ENCODE peak calls at places on chromosomes 1 and 21, in seven cellular contexts. Z is GM12865, R is IMR-90, U is Peyer's patch, G is brain microvascular endothelial cell, Q is heart right ventricle, E is SJCRH30. O is an unnamed sample.

GRCh38 chr21:16517380-16517779 is 787.6 kb downstream of the USP25 start:
- DNase-seq in U (no peak), E (no peak), R (peak; percentile 8), Q (no peak), Z (no peak), G (no peak), O (no peak)

GRCh38 chr1:180156631-180157091 is 2.0 kb downstream of the QSOX1 start:
- DNase-seq in Z (no peak), G (peak; percentile 69), R (peak; percentile 78), E (no peak), Q (no peak), U (peak; percentile 36), O (peak; percentile 72)

GRCh38 chr1:22262583-22262982 is 119.7 kb upstream of the WNT4 start:
- DNase-seq in E (no peak), R (no peak), Q (no peak), Z (peak; percentile 51), U (peak; percentile 79), G (no peak), O (no peak)

GRCh38 chr1:54277451-54278355 is 77.7 kb downstream of the MRPL37 start:
- DNase-seq in E (no peak), Q (no peak), R (no peak), G (no peak), Z (peak; percentile 52), U (no peak), O (no peak)

GRCh38 chr1:161039154-161039545 is 386 bp upstream of the TSTD1 start:
- DNase-seq in Q (no peak), G (no peak), R (no peak), Z (no peak), U (no peak), E (no peak), O (no peak)

GRCh38 chr1:161182214-161182613 is 4.9 kb upstream of the B4GALT3 start:
- DNase-seq in Z (peak; percentile 89), E (no peak), G (no peak), Q (no peak), R (peak; percentile 60), U (no peak), O (peak; percentile 70)

GRCh38 chr1:166844791-166845190 is 5.5 kb downstream of the POGK start:
- DNase-seq in Z (no peak), E (no peak), Q (no peak), G (no peak), R (no peak), U (no peak), O (no peak)

GRCh38 chr1:181094813-181095212 is 6.3 kb downstream of the IER5 start:
- DNase-seq in Q (no peak), G (peak; percentile 88), U (no peak), Z (no peak), R (peak; percentile 91), E (peak; percentile 87), O (no peak)

GRCh38 chr1:42482635-42483153 is 19.6 kb downstream of the CCDC30 start:
- DNase-seq in U (no peak), G (no peak), Z (peak; percentile 30), Q (no peak), E (no peak), R (no peak), O (no peak)

GRCh38 chr1:244173765-244174164 is 122.7 kb downstream of the ZBTB18 start:
- DNase-seq in Q (no peak), U (no peak), R (no peak), E (no peak), Z (no peak), G (no peak), O (no peak)

GRCh38 chr1:116336250-116336649 is 36.8 kb upstream of the ATP1A1 start:
- DNase-seq in G (no peak), Q (no peak), R (no peak), E (no peak), U (no peak), Z (no peak), O (no peak)

GRCh38 chr1:9494936-9495758 is 44.1 kb upstream of the SLC25A33 start:
- DNase-seq in U (peak; percentile 78), Q (peak; percentile 63), Z (peak; percentile 77), G (no peak), R (peak; percentile 32), E (peak; percentile 40), O (peak; percentile 46)

GRCh38 chr1:192159034-192159433 is 772 bp downstream of the RGS18 start:
- DNase-seq in G (no peak), Z (no peak), E (no peak), U (no peak), R (no peak), Q (no peak), O (no peak)

GRCh38 chr1:172581779-172582178 is 48.8 kb downstream of the SUCO start:
- DNase-seq in Q (no peak), G (peak; percentile 17), U (no peak), Z (no peak), E (no peak), R (peak; percentile 88), O (no peak)

GRCh38 chr1:237671262-237671661 is 219.5 kb downstream of the ZP4 start:
- DNase-seq in Q (no peak), R (no peak), E (no peak), Z (no peak), G (no peak), U (no peak), O (no peak)

GRCh38 chr1:28887418-28887834 is 26.9 kb upstream of the EPB41 start:
- DNase-seq in E (no peak), U (peak; percentile 82), Q (peak; percentile 45), G (no peak), Z (peak; percentile 48), R (no peak), O (no peak)

GRCh38 chr1:186063091-186063657 is 311.9 kb downstream of the TPR start:
- DNase-seq in Z (no peak), R (no peak), U (no peak), G (no peak), Q (no peak), E (no peak), O (no peak)

GRCh38 chr1:61741682-61742619 is at the start of gene PATJ:
- DNase-seq in G (no peak), Z (peak; percentile 17), Q (peak; percentile 57), E (peak; percentile 35), R (peak; percentile 4), U (peak; percentile 89), O (peak; percentile 88)

GRCh38 chr21:41411449-41412089 is 14.5 kb upstream of the MX1 start:
- DNase-seq in E (no peak), G (no peak), R (no peak), Q (peak; percentile 43), U (peak; percentile 76), Z (peak; percentile 71), O (peak; percentile 14)

GRCh38 chr1:111605553-111605952 is 14.0 kb upstream of the RAP1A start:
- DNase-seq in E (no peak), Z (no peak), Q (peak; percentile 38), R (peak; percentile 36), U (no peak), G (no peak), O (peak; percentile 30)

GRCh38 chr21:34017127-34017961 is 56.0 kb upstream of the MRPS6 start:
- DNase-seq in Q (no peak), E (no peak), R (no peak), U (no peak), Z (peak; percentile 74), G (no peak), O (no peak)

GRCh38 chr1:183882328-183883167 is 77.6 kb downstream of the RGL1 start:
- DNase-seq in Z (no peak), G (no peak), E (no peak), R (no peak), U (no peak), Q (no peak), O (peak; percentile 52)

DNA sequence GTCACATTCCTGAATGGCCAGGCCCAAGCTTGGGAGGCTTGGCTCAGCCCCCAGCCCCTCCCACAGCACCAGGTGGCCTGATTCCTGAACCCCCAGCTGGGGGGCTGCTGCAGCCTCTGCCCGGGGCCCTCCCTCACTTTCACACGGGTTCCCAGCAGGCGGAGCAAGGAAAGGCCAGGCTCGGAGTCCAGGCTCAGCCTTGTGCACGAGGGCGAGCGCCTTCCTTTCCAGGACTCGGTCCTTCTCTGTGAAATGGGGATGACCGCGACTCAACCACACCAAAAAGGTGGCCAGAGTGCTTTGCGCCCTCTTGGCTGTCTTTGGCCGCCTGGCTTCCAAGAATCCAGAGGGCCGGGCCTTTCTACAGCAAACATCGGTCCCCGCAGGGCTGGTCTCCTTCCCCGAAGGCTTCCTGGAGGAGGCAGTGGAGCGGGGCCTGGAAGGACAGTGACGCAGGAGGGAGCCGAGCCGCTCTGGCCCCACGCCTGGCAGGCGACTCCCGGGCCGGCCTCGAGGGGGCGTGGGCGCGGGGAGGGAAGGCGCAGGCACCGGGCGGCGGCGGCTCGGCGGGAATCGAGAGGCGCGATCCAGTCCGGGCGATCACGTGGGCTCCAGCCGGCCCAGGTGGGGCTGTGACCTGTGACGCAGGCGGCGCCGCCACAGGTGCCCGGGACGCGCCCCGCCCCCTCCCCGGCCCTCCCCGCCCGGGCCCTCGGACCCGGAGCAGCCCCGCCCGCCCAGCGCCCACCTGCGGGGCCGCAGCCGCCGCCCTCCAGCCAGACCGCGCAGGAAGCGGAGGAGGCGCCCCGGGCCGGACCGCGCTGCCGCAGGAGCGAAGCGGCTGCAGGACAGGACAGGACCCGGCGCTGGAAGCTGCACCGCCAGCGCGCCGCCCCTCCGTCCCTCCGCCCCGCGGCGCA is at the start of gene ARHGEF16:
- DNase-seq in U (peak; percentile 92), Z (no peak), Q (peak; percentile 61), G (peak; percentile 29), R (peak; percentile 15), E (no peak), O (peak; percentile 63)
- H3K4me3 ChIP-seq in U (peak within 1 kb of the TSS; percentile 97), Z (no peak within 1 kb of the TSS), Q (peak within 1 kb of the TSS; percentile 58), G (no peak within 1 kb of the TSS), R (no peak within 1 kb of the TSS), E (no peak within 1 kb of the TSS), O (peak within 1 kb of the TSS; percentile 34)

DNA sequence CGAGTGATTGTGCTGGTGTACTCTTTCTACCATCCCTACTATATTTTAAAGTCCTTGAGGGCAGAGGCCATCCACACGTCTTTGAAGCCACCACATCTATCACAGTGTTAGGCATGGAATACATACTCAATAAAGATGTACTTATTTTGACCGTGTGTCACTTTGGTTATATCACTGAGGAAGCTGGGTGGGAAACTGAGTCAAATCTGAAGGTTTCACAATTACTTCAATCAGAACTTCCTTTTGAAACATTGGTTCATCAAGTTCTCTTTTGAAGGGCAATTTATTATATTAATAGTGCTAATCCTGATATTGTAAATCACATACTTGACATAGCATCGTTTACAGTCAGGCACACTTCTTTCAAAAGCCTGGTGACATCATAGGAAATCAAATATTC is 53.3 kb upstream of the ATP1B1 start:
- DNase-seq in E (no peak), Q (no peak), G (no peak), U (no peak), Z (no peak), R (no peak), O (no peak)
- H3K4me3 ChIP-seq in E (no peak overlapping the region), Q (no peak overlapping the region), G (no peak overlapping the region), U (no peak overlapping the region), Z (no peak overlapping the region), R (no peak overlapping the region), O (no peak overlapping the region)

GRCh38 chr21:38810034-38810825 is 4.5 kb downstream of the ETS2 start:
- DNase-seq in E (no peak), G (no peak), R (no peak), U (no peak), Q (no peak), Z (no peak), O (no peak)
- H3K4me3 ChIP-seq in E (no peak overlapping the region), G (no peak overlapping the region), R (no peak overlapping the region), U (peak overlapping the region; percentile 98), Q (peak overlapping the region; percentile 99), Z (no peak overlapping the region), O (peak overlapping the region; percentile 99)

DNA sequence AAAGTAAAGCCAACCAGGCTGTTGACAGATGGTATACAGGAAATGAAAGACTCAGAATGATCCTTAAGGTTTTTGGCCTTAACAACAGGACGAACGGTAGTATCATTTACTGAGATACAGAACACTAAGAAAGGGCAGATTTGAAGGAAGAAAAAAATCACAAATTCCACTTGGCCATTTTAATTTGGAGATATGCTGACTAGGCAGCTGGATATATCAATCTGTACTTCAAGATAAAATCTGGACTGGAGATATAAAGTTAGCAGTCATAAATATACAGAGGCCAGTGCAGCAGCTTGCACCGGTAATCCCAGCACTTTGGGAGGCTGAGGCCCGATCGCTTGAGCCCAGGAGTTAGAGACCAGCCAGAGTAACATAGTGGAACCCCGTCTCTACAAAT is 1.3 kb downstream of the NVL start:
- DNase-seq in U (no peak), E (no peak), Z (no peak), Q (no peak), G (no peak), R (no peak), O (no peak)
- H3K4me3 ChIP-seq in U (peak overlapping the region; percentile 67), E (no peak overlapping the region), Z (peak overlapping the region; percentile 98), Q (peak overlapping the region; percentile 75), G (no peak overlapping the region), R (no peak overlapping the region), O (peak overlapping the region; percentile 94)